ENCODE peak calls at places on chromosomes 3 and 15, in seven cellular contexts. Z is glutamatergic neuron; P is breast epithelium; N is CD4-positive, alpha-beta T cell; F is activated B cell treated with CpG ODN at 0.5 μM for 24 hours; S is HL-60; Y is mammary epithelial cell. G is an unnamed sample.

GRCh38 chr3:37680393-37680792 is 181.3 kb upstream of the CTDSPL start:
- DNase-seq in Z (no peak), P (no peak), N (no peak), F (no peak), S (no peak), Y (no peak), G (no peak)

GRCh38 chr15:100879461-100880138 is at the start of gene ALDH1A3:
- DNase-seq in Z (peak; percentile 54), P (no peak), N (no peak), F (peak; percentile 17), S (no peak), Y (peak; percentile 81), G (no peak)

GRCh38 chr3:72520690-72521308 is 327.4 kb downstream of the SHQ1 start:
- DNase-seq in Z (no peak), P (no peak), N (no peak), F (no peak), S (no peak), Y (peak; percentile 86), G (no peak)

GRCh38 chr3:56593455-56594158 is 36.6 kb downstream of the CCDC66 start:
- DNase-seq in Z (no peak), P (no peak), N (peak; percentile 45), F (no peak), S (no peak), Y (no peak), G (no peak)

GRCh38 chr3:190537131-190537530 is 23.2 kb downstream of the IL1RAP start:
- DNase-seq in Z (no peak), P (no peak), N (no peak), F (no peak), S (no peak), Y (no peak), G (no peak)

GRCh38 chr3:8884630-8885290 is 78.5 kb downstream of the RAD18 start:
- DNase-seq in Z (no peak), P (no peak), N (no peak), F (no peak), S (no peak), Y (peak; percentile 13), G (no peak)

GRCh38 chr3:167657684-167658225 is 4.0 kb upstream of the WDR49 start:
- DNase-seq in Z (no peak), P (no peak), N (no peak), F (no peak), S (no peak), Y (no peak), G (no peak)

GRCh38 chr3:58084788-58085543 is 76.7 kb downstream of the FLNB start:
- DNase-seq in Z (no peak), P (no peak), N (no peak), F (no peak), S (no peak), Y (no peak), G (no peak)

GRCh38 chr3:32577621-32578556 is 7.2 kb upstream of the DYNC1LI1 start:
- DNase-seq in Z (no peak), P (no peak), N (no peak), F (peak; percentile 25), S (peak; percentile 78), Y (no peak), G (no peak)

GRCh38 chr3:40779039-40779438 is 254.3 kb downstream of the ZNF621 start:
- DNase-seq in Z (no peak), P (no peak), N (no peak), F (no peak), S (no peak), Y (no peak), G (no peak)

GRCh38 chr15:63198752-63199250 is 9.4 kb downstream of the RAB8B start:
- DNase-seq in Z (no peak), P (no peak), N (no peak), F (no peak), S (no peak), Y (no peak), G (no peak)

GRCh38 chr15:82737975-82738374 is 28.3 kb upstream of the AP3B2 start:
- DNase-seq in Z (no peak), P (no peak), N (no peak), F (no peak), S (no peak), Y (peak; percentile 46), G (no peak)

GRCh38 chr15:75578948-75579908 is at the start of gene PTPN9:
- DNase-seq in Z (peak; percentile 93), P (peak; percentile 76), N (peak; percentile 62), F (peak; percentile 63), S (peak; percentile 54), Y (peak; percentile 39), G (peak; percentile 52)

GRCh38 chr3:119825820-119826219 is 43.9 kb downstream of the NR1I2 start:
- DNase-seq in Z (no peak), P (no peak), N (no peak), F (no peak), S (no peak), Y (no peak), G (no peak)
- TF ChIP-seq CTCF in Z (no peak), P (no peak), N (no peak), F (no peak), S (no peak), Y (no peak), G (no peak)

DNA sequence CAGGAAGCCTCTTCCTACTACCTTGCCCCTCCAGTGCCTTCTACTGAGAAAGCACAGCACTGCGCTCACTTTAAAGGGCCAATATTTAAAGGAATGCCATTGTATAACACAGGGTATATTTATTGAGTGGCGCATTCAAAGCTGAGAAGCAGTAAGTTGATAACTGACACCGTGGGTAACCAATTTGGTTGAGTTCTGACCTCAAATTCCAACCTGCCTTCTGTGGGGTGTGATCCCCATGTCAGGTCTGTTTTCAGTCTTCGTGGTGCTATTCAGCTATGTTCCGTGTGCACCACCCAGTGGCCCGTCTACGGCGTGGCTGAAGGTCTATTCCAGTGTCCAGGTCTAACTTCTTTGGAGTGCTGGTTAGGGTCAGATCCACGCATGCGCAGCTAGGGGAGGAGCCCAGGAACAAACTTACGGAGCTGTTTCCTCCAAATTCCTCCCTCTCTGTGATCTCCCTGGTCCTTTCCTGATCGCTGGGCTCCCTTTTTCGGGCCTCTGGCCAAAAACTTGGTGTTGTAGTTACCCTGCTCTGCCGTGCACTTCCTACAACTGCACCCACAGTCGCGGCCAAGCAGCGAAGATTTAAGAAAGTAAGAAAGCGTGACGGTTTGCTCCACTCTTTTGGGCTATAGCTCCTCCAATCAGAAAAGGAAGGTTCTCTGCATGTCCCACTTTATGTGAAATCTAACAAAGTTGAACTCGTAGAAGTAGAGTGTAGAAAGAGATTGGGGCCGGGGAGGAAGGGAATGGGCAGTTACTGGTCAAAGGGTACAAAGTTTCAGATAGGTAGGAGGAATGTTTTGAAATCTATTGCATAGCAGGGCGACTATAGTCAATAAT is 7.7 kb downstream of the LRRC2 start:
- DNase-seq in Z (no peak), P (peak; percentile 79), N (peak; percentile 66), F (peak; percentile 50), S (peak; percentile 62), Y (peak; percentile 92), G (peak; percentile 35)
- TF ChIP-seq CTCF in Z (no peak), P (peak; percentile 41), N (peak; percentile 91), F (no peak), S (peak; percentile 52), Y (peak; percentile 52), G (peak; percentile 47)

GRCh38 chr15:38453971-38454686 is at the start of gene FAM98B:
- DNase-seq in Z (peak; percentile 96), P (peak; percentile 90), N (peak; percentile 72), F (peak; percentile 92), S (peak; percentile 70), Y (peak; percentile 87), G (peak; percentile 92)
- TF ChIP-seq CTCF in Z (no peak), P (no peak), N (no peak), F (no peak), S (no peak), Y (no peak), G (no peak)

GRCh38 chr3:47163023-47163989 is 607 bp downstream of the SETD2 start:
- DNase-seq in Z (peak; percentile 54), P (no peak), N (peak; percentile 28), F (peak; percentile 69), S (peak; percentile 28), Y (peak; percentile 45), G (peak; percentile 70)
- TF ChIP-seq CTCF in Z (no peak), P (no peak), N (no peak), F (no peak), S (no peak), Y (no peak), G (no peak)

GRCh38 chr3:107117922-107118576 is 259.2 kb upstream of the CCDC54 start:
- DNase-seq in Z (peak; percentile 51), P (no peak), N (no peak), F (no peak), S (no peak), Y (peak; percentile 41), G (no peak)
- TF ChIP-seq CTCF in Z (peak; percentile 50), P (peak; percentile 26), N (no peak), F (no peak), S (peak; percentile 15), Y (peak; percentile 56), G (no peak)

GRCh38 chr3:175274056-175274455 is 414.9 kb downstream of the NAALADL2 start:
- DNase-seq in Z (peak; percentile 70), P (no peak), N (no peak), F (no peak), S (no peak), Y (peak; percentile 20), G (no peak)

GRCh38 chr3:175270199-175270837 is 411.2 kb downstream of the NAALADL2 start:
- DNase-seq in Z (no peak), P (no peak), N (no peak), F (no peak), S (no peak), Y (peak; percentile 45), G (no peak)

GRCh38 chr3:175274474-175275218 is 415.5 kb downstream of the NAALADL2 start:
- DNase-seq in Z (no peak), P (no peak), N (no peak), F (no peak), S (no peak), Y (peak; percentile 19), G (no peak)

GRCh38 chr3:175269394-175269793 is 410.3 kb downstream of the NAALADL2 start:
- DNase-seq in Z (no peak), P (no peak), N (no peak), F (no peak), S (no peak), Y (no peak), G (no peak)

DNA sequence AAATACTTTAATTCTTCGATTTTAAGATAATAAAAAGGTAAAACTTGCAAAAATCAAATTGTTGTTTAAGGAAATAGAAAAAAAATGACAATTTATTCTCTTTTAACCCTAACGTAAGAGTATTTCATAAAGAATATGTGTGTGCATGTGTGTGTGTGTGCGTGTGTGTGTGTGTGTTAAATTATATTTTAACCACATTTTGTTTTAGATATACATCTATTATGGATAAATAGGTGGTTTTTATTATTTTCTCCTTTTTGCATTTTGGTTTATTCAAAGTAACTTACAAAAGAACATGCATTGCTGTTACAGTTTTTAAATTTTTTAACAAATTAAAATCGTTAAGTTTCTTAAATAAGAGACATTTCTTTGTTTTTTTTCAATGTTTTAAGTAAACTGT is 414.4 kb downstream of the NAALADL2 start:
- DNase-seq in Z (no peak), P (no peak), N (no peak), F (no peak), S (no peak), Y (no peak), G (no peak)
- TF ChIP-seq CTCF in Z (no peak), P (no peak), N (no peak), F (no peak), S (no peak), Y (no peak), G (no peak)

GRCh38 chr3:142211034-142211433 is 14.4 kb downstream of the GK5 start:
- DNase-seq in Z (peak; percentile 63), P (no peak), N (no peak), F (no peak), S (no peak), Y (no peak), G (peak; percentile 26)
- TF ChIP-seq CTCF in Z (no peak), P (no peak), N (no peak), F (no peak), S (no peak), Y (no peak), G (peak; percentile 17)